ENCODE peak calls at places on chromosomes 3 and 15, in eight cellular contexts. One of them, this sample, is unnamed.
A peak's percentile ranks its signal among the peaks of the same experiment; 100 is the strongest.

GRCh38 chr3:53382106-53382505 is 34.8 kb upstream of the DCP1A start:
- DNase-seq in stomach: no peak
- DNase-seq in uterus: no peak
- DNase-seq in heart left ventricle: no peak
- DNase-seq in IMR-90: peak; percentile 13
- DNase-seq in tibial nerve: no peak
- DNase-seq in vagina: no peak
- DNase-seq in thyroid gland: no peak
- DNase-seq in this sample: no peak

GRCh38 chr15:56973463-56973862 is 55.0 kb downstream of the TCF12 start:
- DNase-seq in stomach: no peak
- DNase-seq in uterus: no peak
- DNase-seq in heart left ventricle: no peak
- DNase-seq in IMR-90: no peak
- DNase-seq in tibial nerve: no peak
- DNase-seq in vagina: no peak
- DNase-seq in thyroid gland: no peak
- DNase-seq in this sample: no peak

GRCh38 chr3:73786346-73786807 is 161.6 kb upstream of the PDZRN3 start:
- DNase-seq in stomach: no peak
- DNase-seq in uterus: peak; percentile 51
- DNase-seq in heart left ventricle: peak; percentile 46
- DNase-seq in IMR-90: peak; percentile 97
- DNase-seq in tibial nerve: peak; percentile 19
- DNase-seq in vagina: no peak
- DNase-seq in thyroid gland: no peak
- DNase-seq in this sample: no peak

GRCh38 chr3:179973931-179974361 is 62.8 kb downstream of the PEX5L start:
- DNase-seq in stomach: no peak
- DNase-seq in uterus: no peak
- DNase-seq in heart left ventricle: no peak
- DNase-seq in IMR-90: no peak
- DNase-seq in tibial nerve: no peak
- DNase-seq in vagina: no peak
- DNase-seq in thyroid gland: no peak
- DNase-seq in this sample: no peak

GRCh38 chr3:155192957-155193746 is 100.3 kb downstream of the STRIT1 start:
- DNase-seq in stomach: no peak
- DNase-seq in uterus: no peak
- DNase-seq in heart left ventricle: no peak
- DNase-seq in IMR-90: no peak
- DNase-seq in tibial nerve: no peak
- DNase-seq in vagina: no peak
- DNase-seq in thyroid gland: no peak
- DNase-seq in this sample: no peak

GRCh38 chr3:79162653-79163052 is 605.1 kb downstream of the ROBO1 start:
- DNase-seq in stomach: no peak
- DNase-seq in uterus: no peak
- DNase-seq in heart left ventricle: no peak
- DNase-seq in IMR-90: peak; percentile 47
- DNase-seq in tibial nerve: no peak
- DNase-seq in vagina: no peak
- DNase-seq in thyroid gland: no peak
- DNase-seq in this sample: no peak

GRCh38 chr3:43794776-43795175 is 104.0 kb downstream of the ABHD5 start:
- DNase-seq in stomach: no peak
- DNase-seq in uterus: no peak
- DNase-seq in heart left ventricle: no peak
- DNase-seq in IMR-90: peak; percentile 60
- DNase-seq in tibial nerve: no peak
- DNase-seq in vagina: no peak
- DNase-seq in thyroid gland: no peak
- DNase-seq in this sample: no peak

GRCh38 chr3:45034612-45035252 is 8.6 kb downstream of the CLEC3B start:
- DNase-seq in stomach: peak; percentile 43
- DNase-seq in uterus: no peak
- DNase-seq in heart left ventricle: peak; percentile 73
- DNase-seq in IMR-90: no peak
- DNase-seq in tibial nerve: peak; percentile 54
- DNase-seq in vagina: no peak
- DNase-seq in thyroid gland: no peak
- DNase-seq in this sample: peak; percentile 33

GRCh38 chr3:4804161-4805058 is 174.8 kb upstream of the BHLHE40 start:
- DNase-seq in stomach: no peak
- DNase-seq in uterus: no peak
- DNase-seq in heart left ventricle: no peak
- DNase-seq in IMR-90: no peak
- DNase-seq in tibial nerve: no peak
- DNase-seq in vagina: no peak
- DNase-seq in thyroid gland: no peak
- DNase-seq in this sample: no peak

GRCh38 chr3:152497457-152497856 is 228.7 kb downstream of the MBNL1 start:
- DNase-seq in stomach: no peak
- DNase-seq in uterus: no peak
- DNase-seq in heart left ventricle: no peak
- DNase-seq in IMR-90: peak; percentile 24
- DNase-seq in tibial nerve: no peak
- DNase-seq in vagina: no peak
- DNase-seq in thyroid gland: no peak
- DNase-seq in this sample: no peak

GRCh38 chr3:46280105-46280797 is 38.0 kb downstream of the CCR3 start:
- DNase-seq in stomach: no peak
- DNase-seq in uterus: no peak
- DNase-seq in heart left ventricle: no peak
- DNase-seq in IMR-90: peak; percentile 30
- DNase-seq in tibial nerve: no peak
- DNase-seq in vagina: no peak
- DNase-seq in thyroid gland: peak; percentile 14
- DNase-seq in this sample: peak; percentile 26

GRCh38 chr3:151085889-151086483 is 522 bp downstream of the MED12L start:
- DNase-seq in stomach: no peak
- DNase-seq in uterus: peak; percentile 23
- DNase-seq in heart left ventricle: peak; percentile 26
- DNase-seq in IMR-90: no peak
- DNase-seq in tibial nerve: no peak
- DNase-seq in vagina: no peak
- DNase-seq in thyroid gland: peak; percentile 20
- DNase-seq in this sample: peak; percentile 17

GRCh38 chr3:18739098-18739431 is 313.9 kb upstream of the SATB1 start:
- DNase-seq in stomach: no peak
- DNase-seq in uterus: no peak
- DNase-seq in heart left ventricle: no peak
- DNase-seq in IMR-90: no peak
- DNase-seq in tibial nerve: no peak
- DNase-seq in vagina: no peak
- DNase-seq in thyroid gland: no peak
- DNase-seq in this sample: no peak

GRCh38 chr3:129357616-129358015 is 70.8 kb downstream of the EFCAB12 start:
- DNase-seq in stomach: no peak
- DNase-seq in uterus: no peak
- DNase-seq in heart left ventricle: no peak
- DNase-seq in IMR-90: no peak
- DNase-seq in tibial nerve: no peak
- DNase-seq in vagina: no peak
- DNase-seq in thyroid gland: no peak
- DNase-seq in this sample: no peak

GRCh38 chr3:69815959-69816358 is 76.7 kb downstream of the MITF start:
- DNase-seq in stomach: no peak
- DNase-seq in uterus: no peak
- DNase-seq in heart left ventricle: no peak
- DNase-seq in IMR-90: no peak
- DNase-seq in tibial nerve: no peak
- DNase-seq in vagina: no peak
- DNase-seq in thyroid gland: no peak
- DNase-seq in this sample: no peak

GRCh38 chr3:57999423-58000115 is 8.7 kb upstream of the FLNB start:
- DNase-seq in stomach: no peak
- DNase-seq in uterus: no peak
- DNase-seq in heart left ventricle: no peak
- DNase-seq in IMR-90: no peak
- DNase-seq in tibial nerve: no peak
- DNase-seq in vagina: no peak
- DNase-seq in thyroid gland: no peak
- DNase-seq in this sample: no peak

GRCh38 chr3:65545429-65545828 is 493.3 kb downstream of the MAGI1 start:
- DNase-seq in stomach: no peak
- DNase-seq in uterus: no peak
- DNase-seq in heart left ventricle: no peak
- DNase-seq in IMR-90: peak; percentile 73
- DNase-seq in tibial nerve: no peak
- DNase-seq in vagina: no peak
- DNase-seq in thyroid gland: no peak
- DNase-seq in this sample: no peak

GRCh38 chr3:50154476-50154839 is 666 bp upstream of the SEMA3F start:
- DNase-seq in stomach: no peak
- DNase-seq in uterus: no peak
- DNase-seq in heart left ventricle: no peak
- DNase-seq in IMR-90: no peak
- DNase-seq in tibial nerve: no peak
- DNase-seq in vagina: no peak
- DNase-seq in thyroid gland: no peak
- DNase-seq in this sample: no peak

GRCh38 chr3:148896062-148896461 is 31.0 kb downstream of the CPA3 start:
- DNase-seq in stomach: no peak
- DNase-seq in uterus: no peak
- DNase-seq in heart left ventricle: no peak
- DNase-seq in IMR-90: peak; percentile 54
- DNase-seq in tibial nerve: no peak
- DNase-seq in vagina: no peak
- DNase-seq in thyroid gland: no peak
- DNase-seq in this sample: no peak
- H3K27me3 ChIP-seq in stomach: no peaks in the 10 kb centered on the region
- H3K27me3 ChIP-seq in uterus: no peaks in the 10 kb centered on the region
- H3K27me3 ChIP-seq in heart left ventricle: no peaks in the 10 kb centered on the region
- H3K27me3 ChIP-seq in IMR-90: no peaks in the 10 kb centered on the region
- H3K27me3 ChIP-seq in tibial nerve: no peaks in the 10 kb centered on the region
- H3K27me3 ChIP-seq in vagina: no peaks in the 10 kb centered on the region
- H3K27me3 ChIP-seq in thyroid gland: no peaks in the 10 kb centered on the region
- H3K27me3 ChIP-seq in this sample: no peaks in the 10 kb centered on the region

GRCh38 chr3:16884748-16885587 is at the start of gene PLCL2:
- DNase-seq in stomach: peak; percentile 50
- DNase-seq in uterus: peak; percentile 55
- DNase-seq in heart left ventricle: peak; percentile 56
- DNase-seq in IMR-90: peak; percentile 21
- DNase-seq in tibial nerve: peak; percentile 16
- DNase-seq in vagina: no peak
- DNase-seq in thyroid gland: peak; percentile 44
- DNase-seq in this sample: peak; percentile 51
- TF ChIP-seq POLR2A in stomach: no peak
- TF ChIP-seq POLR2A in uterus: no peak
- TF ChIP-seq POLR2A in heart left ventricle: peak; percentile 22
- TF ChIP-seq POLR2A in IMR-90: no peak
- TF ChIP-seq POLR2A in tibial nerve: no peak
- TF ChIP-seq POLR2A in vagina: no peak
- TF ChIP-seq POLR2A in thyroid gland: no peak
- TF ChIP-seq POLR2A in this sample: peak; percentile 33

GRCh38 chr3:9402410-9403228 is 5.2 kb downstream of the SETD5 start:
- DNase-seq in stomach: peak; percentile 64
- DNase-seq in uterus: no peak
- DNase-seq in heart left ventricle: peak; percentile 48
- DNase-seq in IMR-90: peak; percentile 52
- DNase-seq in tibial nerve: no peak
- DNase-seq in vagina: no peak
- DNase-seq in thyroid gland: peak; percentile 19
- DNase-seq in this sample: peak; percentile 69
- H3K4me3 ChIP-seq in stomach: no peak overlapping the region
- H3K4me3 ChIP-seq in uterus: no peak overlapping the region
- H3K4me3 ChIP-seq in heart left ventricle: no peak overlapping the region
- H3K4me3 ChIP-seq in IMR-90: no peak overlapping the region
- H3K4me3 ChIP-seq in tibial nerve: no peak overlapping the region
- H3K4me3 ChIP-seq in vagina: peak overlapping the region; percentile 3
- H3K4me3 ChIP-seq in thyroid gland: no peak overlapping the region
- H3K4me3 ChIP-seq in this sample: no peak overlapping the region

GRCh38 chr3:184261270-184262165 is at the start of gene CAMK2N2:
- DNase-seq in stomach: peak; percentile 63
- DNase-seq in uterus: no peak
- DNase-seq in heart left ventricle: peak; percentile 60
- DNase-seq in IMR-90: peak; percentile 47
- DNase-seq in tibial nerve: no peak
- DNase-seq in vagina: no peak
- DNase-seq in thyroid gland: peak; percentile 22
- DNase-seq in this sample: peak; percentile 97
- H3K27me3 ChIP-seq in stomach: peaks cover 50% of the 10 kb centered on the region
- H3K27me3 ChIP-seq in uterus: peaks cover 27% of the 10 kb centered on the region
- H3K27me3 ChIP-seq in heart left ventricle: peaks cover 40% of the 10 kb centered on the region
- H3K27me3 ChIP-seq in IMR-90: peaks cover 37% of the 10 kb centered on the region
- H3K27me3 ChIP-seq in tibial nerve: no peaks in the 10 kb centered on the region
- H3K27me3 ChIP-seq in vagina: peaks cover 9% of the 10 kb centered on the region
- H3K27me3 ChIP-seq in thyroid gland: peaks cover 28% of the 10 kb centered on the region
- H3K27me3 ChIP-seq in this sample: no peaks in the 10 kb centered on the region